ENCODE peak calls at places on chromosomes 6 and 20, in ten cellular contexts. I is GM12865, Z is A549, J is dorsolateral prefrontal cortex, O is foreskin fibroblast, U is transverse colon, T is HL-60, L is tibial artery, A is heart left ventricle, X is astrocyte of the cerebellum. F is an unnamed sample.

GRCh38 chr20:58125726-58126125 is 102.7 kb downstream of the ANKRD60 start:
- DNase-seq in I (no peak), Z (no peak), J (no peak), O (no peak), U (no peak), T (no peak), L (no peak), A (no peak), X (no peak), F (no peak)

GRCh38 chr6:35445691-35446090 is 6.4 kb upstream of the FANCE start:
- DNase-seq in I (peak), Z (no peak), J (no peak), O (no peak), U (no peak), T (no peak), L (no peak), A (no peak), X (no peak), F (no peak)

GRCh38 chr6:139649128-139649527 is 274.7 kb upstream of the CITED2 start:
- DNase-seq in I (no peak), Z (no peak), J (no peak), O (no peak), U (no peak), T (no peak), L (no peak), A (no peak), X (no peak), F (no peak)

GRCh38 chr6:143575440-143575839 is 63.9 kb upstream of the FUCA2 start:
- DNase-seq in I (peak), Z (peak), J (peak), O (peak), U (peak), T (peak), L (peak), A (peak), X (peak), F (peak)

GRCh38 chr6:151021878-151022277 is 156.4 kb downstream of the MTHFD1L start:
- DNase-seq in I (no peak), Z (no peak), J (no peak), O (peak), U (no peak), T (no peak), L (no peak), A (no peak), X (no peak), F (no peak)

GRCh38 chr6:38955876-38956275 is 92.7 kb upstream of the GLP1R start:
- DNase-seq in I (no peak), Z (no peak), J (no peak), O (no peak), U (no peak), T (no peak), L (no peak), A (no peak), X (no peak), F (no peak)

GRCh38 chr6:33427585-33428218 is 7.8 kb downstream of the SYNGAP1 start:
- DNase-seq in I (peak), Z (peak), J (peak), O (peak), U (peak), T (peak), L (peak), A (peak), X (no peak), F (no peak)

GRCh38 chr20:41697861-41698559 is 79.8 kb upstream of the CHD6 start:
- DNase-seq in I (peak), Z (peak), J (no peak), O (peak), U (no peak), T (peak), L (no peak), A (no peak), X (peak), F (no peak)

GRCh38 chr20:25360631-25361286 is 29.9 kb downstream of the ABHD12 start:
- DNase-seq in I (no peak), Z (peak), J (no peak), O (peak), U (no peak), T (peak), L (no peak), A (no peak), X (peak), F (no peak)

GRCh38 chr6:10882654-10883053 is 813 bp upstream of the GCM2 start:
- DNase-seq in I (no peak), Z (no peak), J (no peak), O (no peak), U (no peak), T (no peak), L (no peak), A (no peak), X (no peak), F (no peak)

GRCh38 chr20:63483834-63484233 is 11.4 kb upstream of the KCNQ2 start:
- DNase-seq in I (no peak), Z (no peak), J (no peak), O (no peak), U (no peak), T (no peak), L (no peak), A (no peak), X (no peak), F (no peak)

GRCh38 chr6:162706236-162706635 is 21.3 kb downstream of the PRKN start:
- DNase-seq in I (no peak), Z (no peak), J (peak), O (peak), U (peak), T (peak), L (peak), A (peak), X (no peak), F (no peak)

GRCh38 chr6:133447924-133448323 is 206.8 kb downstream of the EYA4 start:
- DNase-seq in I (no peak), Z (no peak), J (no peak), O (peak), U (no peak), T (no peak), L (no peak), A (no peak), X (no peak), F (no peak)

GRCh38 chr6:13181398-13181797 is 146.9 kb downstream of the TBC1D7 start:
- DNase-seq in I (no peak), Z (no peak), J (no peak), O (no peak), U (no peak), T (no peak), L (no peak), A (no peak), X (no peak), F (no peak)

GRCh38 chr20:7248392-7248992 is 481.0 kb downstream of the BMP2 start:
- DNase-seq in I (no peak), Z (no peak), J (no peak), O (peak), U (no peak), T (no peak), L (no peak), A (no peak), X (no peak), F (peak)

GRCh38 chr6:159790947-159791598 is 806 bp downstream of the MRPL18 start:
- DNase-seq in I (peak), Z (no peak), J (no peak), O (no peak), U (peak), T (peak), L (no peak), A (peak), X (no peak), F (no peak)

GRCh38 chr6:81130969-81131368 is 621.5 kb downstream of the TENT5A start:
- DNase-seq in I (no peak), Z (no peak), J (no peak), O (no peak), U (no peak), T (peak), L (no peak), A (no peak), X (no peak), F (no peak)

GRCh38 chr20:61500791-61501321 is 248.8 kb downstream of the CDH4 start:
- DNase-seq in I (no peak), Z (no peak), J (no peak), O (no peak), U (no peak), T (no peak), L (no peak), A (no peak), X (no peak), F (no peak)

GRCh38 chr6:124008689-124009371 is 205.2 kb downstream of the NKAIN2 start:
- DNase-seq in I (no peak), Z (no peak), J (no peak), O (no peak), U (no peak), T (no peak), L (no peak), A (no peak), X (no peak), F (no peak)

GRCh38 chr6:33746036-33746600 is 587 bp downstream of the IP6K3 start:
- DNase-seq in I (no peak), Z (no peak), J (no peak), O (peak), U (peak), T (no peak), L (peak), A (peak), X (no peak), F (no peak)

GRCh38 chr6:50145125-50145524 is 95.4 kb upstream of the DEFB112 start:
- DNase-seq in I (peak), Z (no peak), J (no peak), O (peak), U (no peak), T (no peak), L (no peak), A (no peak), X (no peak), F (no peak)

GRCh38 chr6:40695114-40695513 is 108.0 kb upstream of the LRFN2 start:
- DNase-seq in I (peak), Z (peak), J (no peak), O (no peak), U (no peak), T (no peak), L (no peak), A (no peak), X (no peak), F (no peak)

GRCh38 chr6:106574729-106575458 is 54.4 kb downstream of the RTN4IP1 start:
- DNase-seq in I (no peak), Z (no peak), J (no peak), O (peak), U (no peak), T (no peak), L (no peak), A (no peak), X (peak), F (peak)

GRCh38 chr6:64553414-64553813 is 917.8 kb downstream of the PHF3 start:
- DNase-seq in I (no peak), Z (no peak), J (no peak), O (no peak), U (no peak), T (no peak), L (no peak), A (no peak), X (no peak), F (no peak)

GRCh38 chr6:137581019-137581707 is 87.0 kb upstream of the OLIG3 start:
- DNase-seq in I (peak), Z (no peak), J (no peak), O (no peak), U (no peak), T (no peak), L (no peak), A (no peak), X (no peak), F (no peak)

GRCh38 chr6:34671362-34671761 is 25.2 kb downstream of the ILRUN start:
- DNase-seq in I (no peak), Z (no peak), J (no peak), O (peak), U (no peak), T (no peak), L (no peak), A (no peak), X (no peak), F (no peak)

GRCh38 chr6:90351696-90352095 is 55.1 kb upstream of the BACH2 start:
- DNase-seq in I (no peak), Z (no peak), J (no peak), O (peak), U (no peak), T (peak), L (no peak), A (no peak), X (no peak), F (no peak)

GRCh38 chr6:55445648-55446204 is 118.5 kb downstream of the GFRAL start:
- DNase-seq in I (peak), Z (peak), J (no peak), O (peak), U (no peak), T (no peak), L (no peak), A (no peak), X (peak), F (no peak)
- TF ChIP-seq CTCF in I (peak), Z (peak), J (peak), O (peak), U (no peak), T (no peak), L (peak), A (peak), X (peak), F (peak)

DNA sequence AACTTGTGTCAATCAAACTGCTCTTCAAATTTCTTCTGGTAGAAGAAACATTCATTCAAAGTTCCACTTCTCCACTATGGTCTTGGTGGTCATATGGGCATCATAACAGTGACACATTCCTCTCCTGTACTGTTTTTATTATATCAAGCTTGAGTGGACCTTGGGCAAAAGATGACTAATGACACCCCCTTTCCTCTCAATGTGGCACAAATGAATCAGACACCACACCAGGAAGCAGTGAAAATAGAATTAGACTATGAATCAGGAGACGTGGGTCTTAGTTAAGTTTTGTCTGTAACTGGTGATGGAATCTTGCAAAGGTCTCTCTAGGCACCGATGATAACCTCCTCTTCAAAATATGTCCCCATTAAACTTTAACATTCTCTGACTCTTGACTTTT is 9.0 kb upstream of the NRSN1 start:
- DNase-seq in I (no peak), Z (peak), J (no peak), O (no peak), U (no peak), T (no peak), L (no peak), A (no peak), X (no peak), F (no peak)
- TF ChIP-seq CTCF in I (no peak), Z (no peak), J (no peak), O (no peak), U (no peak), T (no peak), L (no peak), A (no peak), X (no peak), F (no peak)

GRCh38 chr6:105163186-105163585 is 16.6 kb downstream of the POPDC3 start:
- DNase-seq in I (no peak), Z (no peak), J (no peak), O (no peak), U (no peak), T (no peak), L (no peak), A (no peak), X (no peak), F (no peak)
- TF ChIP-seq CTCF in I (no peak), Z (no peak), J (no peak), O (no peak), U (no peak), T (no peak), L (no peak), A (no peak), X (no peak), F (no peak)

GRCh38 chr20:4592316-4593148 is 129.2 kb upstream of the PRND start:
- DNase-seq in I (peak), Z (peak), J (no peak), O (peak), U (peak), T (peak), L (no peak), A (no peak), X (no peak), F (no peak)
- TF ChIP-seq CTCF in I (peak), Z (peak), J (peak), O (peak), U (peak), T (peak), L (peak), A (peak), X (peak), F (peak)